ENCODE peak calls at places on chromosomes 7 and 10, in eight cellular contexts. G, U, Y, R, Q, K, E and T are unnamed samples.

GRCh38 chr10:119290301-119291036 is 83.1 kb downstream of the GRK5 start:
- DNase-seq in R (no peak), Q (no peak), K (no peak), Y (no peak), E (peak), U (no peak), G (no peak), T (no peak)

GRCh38 chr7:39510738-39511372 is 55.3 kb upstream of the YAE1 start:
- DNase-seq in R (no peak), U (no peak), G (no peak), E (peak), Q (no peak), K (peak), Y (no peak), T (peak)

GRCh38 chr10:119416855-119417254 is 125.7 kb downstream of the RGS10 start:
- DNase-seq in E (peak), Y (peak), Q (peak), G (peak), K (peak), U (peak), R (peak), T (peak)

GRCh38 chr10:71067098-71067760 is 145.1 kb upstream of the UNC5B start:
- DNase-seq in E (no peak), G (no peak), Q (no peak), U (no peak), R (no peak), K (no peak), Y (no peak), T (no peak)

GRCh38 chr10:11725912-11726311 is 16.3 kb upstream of the ECHDC3 start:
- DNase-seq in Q (no peak), U (no peak), Y (no peak), R (no peak), E (no peak), G (no peak), K (no peak), T (no peak)

GRCh38 chr10:78082636-78083035 is 49.0 kb downstream of the RPS24 start:
- DNase-seq in K (no peak), U (no peak), R (no peak), G (no peak), Y (no peak), Q (no peak), E (no peak), T (no peak)

GRCh38 chr7:101905203-101905865 is 87.9 kb downstream of the CUX1 start:
- DNase-seq in R (no peak), E (no peak), Q (no peak), Y (no peak), K (no peak), U (no peak), G (no peak), T (no peak)

GRCh38 chr7:30321089-30321991 is 36.9 kb downstream of the ZNRF2 start:
- DNase-seq in R (no peak), K (no peak), G (peak), U (no peak), Y (no peak), E (peak), Q (peak), T (peak)

GRCh38 chr7:134619627-134620331 is 26.9 kb upstream of the BPGM start:
- DNase-seq in E (peak), K (peak), R (no peak), U (no peak), Y (no peak), G (peak), Q (peak), T (peak)

GRCh38 chr10:114819313-114819712 is 2.3 kb upstream of the FHIP2A start:
- DNase-seq in G (no peak), R (no peak), K (peak), U (no peak), Y (no peak), E (no peak), Q (no peak), T (no peak)

GRCh38 chr7:139426258-139427028 is 57.0 kb downstream of the KLRG2 start:
- DNase-seq in G (no peak), K (peak), R (peak), U (no peak), E (no peak), Q (no peak), Y (no peak), T (no peak)

GRCh38 chr7:131619336-131620305 is 63.2 kb upstream of the PODXL start:
- DNase-seq in G (no peak), R (no peak), Q (no peak), U (no peak), Y (no peak), K (peak), E (no peak), T (no peak)

GRCh38 chr7:28802450-28802849 is 155.7 kb downstream of the TRIL start:
- DNase-seq in G (no peak), U (no peak), Y (no peak), R (no peak), Q (no peak), E (no peak), K (no peak), T (no peak)

GRCh38 chr7:95684505-95684904 is 87.8 kb upstream of the DYNC1I1 start:
- DNase-seq in Y (no peak), Q (no peak), E (no peak), K (no peak), R (no peak), U (no peak), G (no peak), T (no peak)

GRCh38 chr7:35718047-35718446 is 23.1 kb upstream of the HERPUD2 start:
- DNase-seq in G (no peak), Y (no peak), U (no peak), K (no peak), E (no peak), R (no peak), Q (no peak), T (no peak)

GRCh38 chr10:111739160-111739712 is 444.3 kb downstream of the GPAM start:
- DNase-seq in E (no peak), R (no peak), G (no peak), U (no peak), Y (no peak), K (no peak), Q (no peak), T (no peak)

GRCh38 chr10:34570887-34571286 is 244.2 kb downstream of the PARD3 start:
- DNase-seq in G (no peak), R (no peak), U (no peak), E (no peak), K (no peak), Y (no peak), Q (no peak), T (no peak)

GRCh38 chr10:34565934-34566333 is 249.2 kb downstream of the PARD3 start:
- DNase-seq in U (no peak), G (peak), Y (no peak), E (peak), K (no peak), R (no peak), Q (peak), T (peak)

GRCh38 chr10:34567854-34568253 is 247.2 kb downstream of the PARD3 start:
- DNase-seq in E (no peak), G (no peak), Y (no peak), U (no peak), K (no peak), R (no peak), Q (no peak), T (no peak)
- TF ChIP-seq CTCF in E (no peak), G (no peak), Y (no peak), U (no peak), K (no peak), R (no peak), Q (no peak), T (no peak)

GRCh38 chr7:135648235-135648634 is 14.1 kb upstream of the STMP1 start:
- DNase-seq in K (no peak), Q (no peak), R (no peak), G (no peak), Y (no peak), E (no peak), U (no peak), T (no peak)

GRCh38 chr7:135644729-135645128 is 17.6 kb upstream of the STMP1 start:
- DNase-seq in K (no peak), Y (no peak), R (no peak), E (no peak), U (no peak), G (no peak), Q (no peak), T (no peak)

GRCh38 chr7:135644154-135644553 is 18.2 kb upstream of the STMP1 start:
- DNase-seq in K (peak), Y (no peak), R (no peak), G (peak), Q (peak), U (no peak), E (no peak), T (no peak)

GRCh38 chr7:135647755-135648154 is 14.6 kb upstream of the STMP1 start:
- DNase-seq in R (no peak), Y (no peak), Q (no peak), U (no peak), K (no peak), G (no peak), E (no peak), T (no peak)

GRCh38 chr7:135645296-135645904 is 16.9 kb upstream of the STMP1 start:
- DNase-seq in Q (peak), U (no peak), R (no peak), K (peak), E (peak), G (peak), Y (no peak), T (peak)
- H3K4me3 ChIP-seq in Q (no peak), U (no peak), R (no peak), K (no peak), E (no peak), G (no peak), Y (no peak), T (no peak)

DNA sequence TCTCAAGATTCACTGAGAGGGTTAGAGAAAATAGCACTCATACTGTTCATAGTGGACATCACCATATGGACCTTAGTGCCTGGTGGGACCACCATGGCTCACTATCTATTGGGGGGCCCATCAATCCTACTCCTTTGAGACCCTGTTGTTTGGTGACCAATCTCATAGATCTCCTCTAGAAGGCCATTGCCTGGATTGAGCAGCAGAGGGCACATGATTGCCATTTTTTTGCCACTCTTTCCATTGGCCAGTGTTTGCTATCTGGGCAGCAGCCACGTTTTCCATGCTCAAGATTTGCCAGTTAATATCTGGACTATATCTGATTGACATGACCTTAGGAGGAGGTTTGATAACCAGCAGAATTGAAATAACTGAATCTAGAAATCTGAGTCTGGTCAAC is 244.5 kb downstream of the ITGB1 start:
- DNase-seq in G (no peak), Y (no peak), Q (no peak), E (peak), R (no peak), U (no peak), K (no peak), T (peak)
- TF ChIP-seq CTCF in G (no peak), Y (no peak), Q (no peak), E (peak), R (no peak), U (no peak), K (peak), T (peak)

DNA sequence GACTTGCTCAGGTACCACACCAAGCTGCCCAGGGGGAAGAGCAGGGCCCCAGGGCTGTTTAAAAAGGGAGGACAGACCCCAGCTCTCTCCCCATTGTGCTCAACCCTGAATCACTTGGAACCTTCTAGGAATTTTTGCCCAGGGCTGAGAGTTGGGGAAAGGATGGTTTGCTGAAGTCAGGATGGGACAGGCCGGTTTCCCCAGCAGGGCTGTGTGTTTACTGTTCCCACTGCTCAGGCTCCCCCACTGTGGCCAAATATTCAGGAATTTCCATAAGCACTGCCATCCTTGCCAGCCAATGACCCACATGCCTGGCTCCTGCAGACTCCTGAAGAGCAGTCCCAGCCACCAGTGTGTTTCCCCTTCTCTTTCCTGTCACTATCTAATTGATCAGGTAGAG is 120.7 kb downstream of the WDFY4 start:
- DNase-seq in U (no peak), K (no peak), E (no peak), R (no peak), G (no peak), Y (no peak), Q (no peak), T (no peak)
- H3K4me3 ChIP-seq in U (no peak), K (no peak), E (no peak), R (no peak), G (no peak), Y (no peak), Q (no peak), T (no peak)

GRCh38 chr7:121126801-121127534 is 138.5 kb downstream of the CPED1 start:
- DNase-seq in Y (no peak), K (peak), R (no peak), G (peak), E (peak), U (no peak), Q (peak), T (no peak)
- TF ChIP-seq CTCF in Y (peak), K (no peak), R (no peak), G (peak), E (peak), U (no peak), Q (peak), T (no peak)